ENCODE peak calls at places on chromosomes 3 and 15, in eight cellular contexts. Z is uterus, D is A549, Q is heart left ventricle, C is spleen, M is vagina, Y is HepG2, I is stomach. J is an unnamed sample.

GRCh38 chr3:180358179-180358578 is 243.8 kb upstream of the TTC14 start:
- DNase-seq in Z (no peak), D (no peak), Q (no peak), C (no peak), M (no peak), Y (no peak), I (no peak), J (no peak)

GRCh38 chr15:101142711-101143110 is 109.1 kb downstream of the CHSY1 start:
- DNase-seq in Z (no peak), D (no peak), Q (no peak), C (peak; percentile 61), M (no peak), Y (no peak), I (no peak), J (no peak)

GRCh38 chr15:27743078-27743477 is 356.0 kb downstream of the OCA2 start:
- DNase-seq in Z (no peak), D (no peak), Q (peak; percentile 50), C (no peak), M (no peak), Y (no peak), I (no peak), J (no peak)

GRCh38 chr3:187967097-187967496 is 186.9 kb upstream of the LPP start:
- DNase-seq in Z (no peak), D (no peak), Q (no peak), C (no peak), M (no peak), Y (no peak), I (no peak), J (no peak)

GRCh38 chr15:36878745-36879262 is 221.5 kb downstream of the MEIS2 start:
- DNase-seq in Z (no peak), D (no peak), Q (no peak), C (no peak), M (no peak), Y (no peak), I (no peak), J (no peak)

GRCh38 chr3:50627407-50628051 is 10.6 kb downstream of the MAPKAPK3 start:
- DNase-seq in Z (no peak), D (peak; percentile 40), Q (peak; percentile 75), C (no peak), M (no peak), Y (no peak), I (peak; percentile 38), J (no peak)

GRCh38 chr3:13770390-13771169 is 109.3 kb downstream of the WNT7A start:
- DNase-seq in Z (no peak), D (no peak), Q (no peak), C (no peak), M (no peak), Y (no peak), I (peak; percentile 19), J (no peak)

GRCh38 chr15:56245871-56246814 is 2.5 kb upstream of the RFX7 start:
- DNase-seq in Z (peak; percentile 75), D (peak; percentile 90), Q (peak; percentile 92), C (peak; percentile 97), M (peak; percentile 87), Y (peak; percentile 82), I (peak; percentile 93), J (peak; percentile 90)

GRCh38 chr15:22870865-22871264 is 32.4 kb downstream of the NIPA2 start:
- DNase-seq in Z (no peak), D (no peak), Q (no peak), C (peak; percentile 56), M (no peak), Y (no peak), I (no peak), J (no peak)

GRCh38 chr15:22867886-22868285 is 29.4 kb downstream of the NIPA2 start:
- DNase-seq in Z (no peak), D (no peak), Q (no peak), C (no peak), M (no peak), Y (no peak), I (no peak), J (no peak)

GRCh38 chr15:22869856-22870255 is 31.4 kb downstream of the NIPA2 start:
- DNase-seq in Z (no peak), D (no peak), Q (no peak), C (no peak), M (no peak), Y (no peak), I (no peak), J (no peak)

GRCh38 chr15:22868495-22868894 is 30.0 kb downstream of the NIPA2 start:
- DNase-seq in Z (no peak), D (no peak), Q (no peak), C (no peak), M (no peak), Y (no peak), I (no peak), J (no peak)

GRCh38 chr15:22868928-22869327 is 30.5 kb downstream of the NIPA2 start:
- DNase-seq in Z (no peak), D (no peak), Q (no peak), C (no peak), M (no peak), Y (no peak), I (no peak), J (no peak)
- TF ChIP-seq POLR2A in Z (no peak), D (no peak), Q (no peak), C (no peak), M (no peak), Y (no peak), I (no peak), J (no peak)

GRCh38 chr3:138578141-138578540 is 15.9 kb downstream of the CEP70 start:
- DNase-seq in Z (no peak), D (no peak), Q (no peak), C (no peak), M (no peak), Y (no peak), I (no peak), J (no peak)
- H3K4me3 ChIP-seq in Z (no peak overlapping the region), D (no peak overlapping the region), Q (no peak overlapping the region), C (no peak overlapping the region), M (no peak overlapping the region), Y (no peak overlapping the region), I (no peak overlapping the region), J (no peak overlapping the region)

DNA sequence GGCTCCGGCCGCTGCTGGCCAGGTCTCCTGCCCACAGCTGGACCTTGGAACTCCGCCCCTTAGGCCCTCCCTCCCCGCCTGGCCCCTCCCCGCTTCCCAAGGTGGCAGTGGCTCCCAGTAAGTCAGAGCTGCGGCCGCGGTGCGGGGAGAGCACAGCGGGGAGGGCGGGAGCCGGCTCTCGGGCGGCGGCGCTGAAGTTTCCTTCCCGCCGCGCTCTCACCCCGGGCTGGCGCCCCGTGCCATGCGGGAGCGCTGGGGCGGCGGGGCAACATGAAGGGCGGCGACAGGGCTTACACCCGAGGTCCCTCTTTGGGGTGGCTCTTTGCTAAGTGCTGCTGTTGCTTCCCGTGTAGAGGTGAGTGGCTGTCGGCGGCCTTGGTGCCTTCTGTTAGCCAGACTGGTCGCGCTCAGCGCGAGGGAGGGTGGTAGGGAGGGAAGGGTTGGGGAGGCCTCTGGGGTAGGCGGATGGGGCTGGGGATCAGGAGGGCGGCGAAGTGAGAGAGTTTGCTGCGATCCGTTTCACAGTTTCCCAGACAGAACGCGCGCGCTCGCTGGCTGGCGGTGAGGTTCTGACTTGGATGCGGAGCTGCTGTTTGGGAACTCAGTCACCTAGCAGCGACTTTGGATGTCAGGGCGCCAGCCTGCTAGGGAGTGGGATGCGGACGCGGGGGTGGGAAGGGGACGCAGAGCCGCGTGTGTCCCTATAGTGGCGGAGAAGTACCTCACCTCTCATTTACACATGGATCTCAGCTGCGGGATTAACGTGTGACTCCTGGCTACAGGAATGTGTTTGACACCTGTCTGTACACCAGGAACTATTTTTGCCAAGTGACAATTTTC is 145.5 kb upstream of the UMPS start:
- DNase-seq in Z (peak; percentile 63), D (peak; percentile 91), Q (peak; percentile 84), C (peak; percentile 88), M (no peak), Y (peak; percentile 73), I (peak; percentile 93), J (peak; percentile 92)
- TF ChIP-seq POLR2A in Z (peak; percentile 18), D (peak; percentile 12), Q (peak; percentile 88), C (no peak), M (no peak), Y (peak; percentile 31), I (no peak), J (peak; percentile 91)

GRCh38 chr3:112675349-112675748 is 34.4 kb upstream of the CCDC80 start:
- DNase-seq in Z (peak; percentile 31), D (no peak), Q (no peak), C (no peak), M (no peak), Y (no peak), I (no peak), J (no peak)

GRCh38 chr3:112670824-112671223 is 29.9 kb upstream of the CCDC80 start:
- DNase-seq in Z (no peak), D (no peak), Q (no peak), C (no peak), M (no peak), Y (no peak), I (no peak), J (no peak)

GRCh38 chr3:112671930-112672715 is 31.2 kb upstream of the CCDC80 start:
- DNase-seq in Z (no peak), D (no peak), Q (no peak), C (no peak), M (no peak), Y (no peak), I (no peak), J (no peak)

GRCh38 chr3:112675943-112676530 is 35.1 kb upstream of the CCDC80 start:
- DNase-seq in Z (no peak), D (no peak), Q (no peak), C (no peak), M (no peak), Y (no peak), I (no peak), J (no peak)

DNA sequence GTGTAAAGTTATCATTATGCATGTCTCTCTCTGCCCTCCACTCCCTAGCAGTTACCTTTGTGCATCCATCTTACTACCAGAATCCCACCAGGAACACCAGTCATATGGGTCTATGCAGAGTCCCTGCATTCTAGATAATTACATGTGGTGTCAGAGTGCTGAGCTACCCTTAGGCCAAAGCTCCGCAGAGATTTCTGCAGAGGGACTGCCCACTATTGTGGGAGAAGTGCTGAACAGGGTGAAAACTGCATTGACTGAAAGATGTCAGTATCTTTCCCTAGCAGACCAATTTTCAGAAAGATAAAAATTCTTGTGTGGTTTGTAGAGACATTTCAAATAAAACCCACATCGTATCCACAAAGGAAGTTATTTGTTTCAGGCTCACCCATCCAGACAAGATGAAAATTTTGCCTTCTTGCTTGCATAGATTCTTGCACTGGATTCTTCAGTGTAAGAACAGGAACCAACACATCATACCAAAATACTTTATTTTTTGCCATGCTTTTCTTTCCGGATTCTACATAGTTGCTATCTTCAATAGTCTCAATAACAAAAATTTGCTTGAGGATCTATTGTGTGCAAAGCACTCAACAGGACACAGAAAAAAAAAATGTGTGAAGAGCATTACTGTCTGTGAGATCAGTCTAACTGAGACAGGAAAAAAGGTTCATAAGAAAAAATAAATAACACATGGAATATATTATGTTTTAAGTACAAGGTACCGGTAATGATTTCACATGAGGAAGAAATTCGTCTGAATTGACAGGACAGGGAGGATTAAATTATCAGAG is 32.0 kb upstream of the CCDC80 start:
- DNase-seq in Z (no peak), D (no peak), Q (no peak), C (no peak), M (no peak), Y (no peak), I (no peak), J (no peak)
- H3K4me3 ChIP-seq in Z (no peak overlapping the region), D (no peak overlapping the region), Q (no peak overlapping the region), C (no peak overlapping the region), M (no peak overlapping the region), Y (no peak overlapping the region), I (no peak overlapping the region), J (no peak overlapping the region)